ENCODE peak calls at places on chromosomes 16 and 17, in four cellular contexts. W is iris pigment epithelial cell; I is activated T-helper 1 cell treated with anti-CD3 and anti-CD28 coated beads, Interleukin-12 subunit alpha, Interleukin-12 subunit beta, Interleukin-2, Interleukin-4 antibody, amounts not matched to agents 30 ng/mL and 10 ng/mL and 1 ng/mL, durations not matched to agents 14 hours and 24 hours and 36 hours; B is tibial nerve. M is an unnamed sample.
A peak's percentile ranks its signal among the peaks of the same experiment; 100 is the strongest.

GRCh38 chr17:15655162-15655561 is 28.9 kb downstream of the TRIM16 start:
- DNase-seq in W (no peak), I (no peak), B (no peak), M (peak; percentile 69)

GRCh38 chr17:82175166-82175565 is 37.5 kb downstream of the CCDC57 start:
- DNase-seq in W (no peak), I (no peak), B (no peak), M (no peak)

GRCh38 chr17:29855686-29856085 is 74.3 kb downstream of the SSH2 start:
- DNase-seq in B (no peak), I (no peak), W (peak; percentile 81), M (no peak)

GRCh38 chr16:82761236-82761635 is 134.5 kb downstream of the CDH13 start:
- DNase-seq in W (peak; percentile 87), I (no peak), B (peak; percentile 52), M (peak; percentile 77)

GRCh38 chr16:86899757-86900156 is 321.4 kb downstream of the FOXL1 start:
- DNase-seq in I (no peak), W (peak; percentile 70), B (no peak), M (peak; percentile 87)

GRCh38 chr17:79922161-79922569 is 82.9 kb upstream of the CBX4 start:
- DNase-seq in I (no peak), B (no peak), W (no peak), M (no peak)

GRCh38 chr17:81542431-81543338 is 9.5 kb downstream of the FAAP100 start:
- DNase-seq in B (no peak), W (no peak), I (no peak), M (no peak)

GRCh38 chr16:78179666-78180065 is 80.2 kb downstream of the WWOX start:
- DNase-seq in W (no peak), I (no peak), B (no peak), M (no peak)

GRCh38 chr16:66176111-66176510 is 190.4 kb upstream of the CDH5 start:
- DNase-seq in B (no peak), W (no peak), I (no peak), M (no peak)

GRCh38 chr16:71356051-71356740 is 2.3 kb upstream of the CALB2 start:
- DNase-seq in W (no peak), B (no peak), I (no peak), M (no peak)

GRCh38 chr17:47872651-47873161 is 21.7 kb upstream of the SP6 start:
- DNase-seq in I (no peak), W (no peak), B (no peak), M (no peak)

GRCh38 chr16:53678756-53679334 is 24.8 kb downstream of the RPGRIP1L start:
- DNase-seq in I (no peak), B (no peak), W (no peak), M (peak; percentile 52)

GRCh38 chr16:53809088-53809951 is 105.4 kb downstream of the FTO start:
- DNase-seq in W (peak; percentile 97), B (no peak), I (no peak), M (no peak)

GRCh38 chr16:77690416-77690815 is 31.9 kb upstream of the NUDT7 start:
- DNase-seq in W (no peak), I (no peak), B (no peak), M (no peak)

GRCh38 chr16:23784811-23785447 is 30.1 kb downstream of the CHP2 start:
- DNase-seq in I (no peak), W (peak; percentile 45), B (no peak), M (no peak)

GRCh38 chr17:73821665-73822064 is 177.4 kb upstream of the SDK2 start:
- DNase-seq in I (no peak), B (no peak), W (no peak), M (no peak)

GRCh38 chr16:29809850-29810698 is 1.9 kb upstream of the PRRT2 start:
- DNase-seq in B (no peak), I (no peak), W (no peak), M (no peak)

GRCh38 chr17:40516581-40517285 is 15.3 kb upstream of the TNS4 start:
- DNase-seq in I (peak; percentile 78), B (no peak), W (peak; percentile 55), M (no peak)

GRCh38 chr16:27436921-27437650 is 35.1 kb downstream of the IL21R start:
- DNase-seq in I (no peak), B (no peak), W (no peak), M (no peak)

GRCh38 chr16:86229866-86230656 is 280.3 kb upstream of the FOXF1 start:
- DNase-seq in B (no peak), W (no peak), I (no peak), M (no peak)

GRCh38 chr17:82232876-82233785 is 4.3 kb downstream of the SLC16A3 start:
- DNase-seq in B (no peak), I (no peak), W (no peak), M (no peak)

GRCh38 chr16:24381470-24382118 is 125.5 kb downstream of the CACNG3 start:
- DNase-seq in W (no peak), I (no peak), B (no peak), M (no peak)

GRCh38 chr17:76492250-76492988 is 8.8 kb downstream of the RHBDF2 start:
- DNase-seq in W (no peak), B (no peak), I (no peak), M (no peak)

GRCh38 chr17:2850991-2851390 is 54.8 kb downstream of the RAP1GAP2 start:
- DNase-seq in B (no peak), I (no peak), W (no peak), M (no peak)

GRCh38 chr16:53949716-53950410 is 245.9 kb downstream of the FTO start:
- DNase-seq in B (no peak), W (peak; percentile 8), I (no peak), M (no peak)

GRCh38 chr17:26773189-26774188 is 520.4 kb upstream of the WSB1 start:
- DNase-seq in B (no peak), I (no peak), W (no peak), M (no peak)

GRCh38 chr16:23986455-23986854 is 150.7 kb downstream of the PRKCB start:
- DNase-seq in I (no peak), W (no peak), B (no peak), M (no peak)

GRCh38 chr17:32741381-32741780 is 135.5 kb downstream of the MYO1D start:
- DNase-seq in I (no peak), W (no peak), B (no peak), M (no peak)

GRCh38 chr17:21213491-21214014 is 408 bp downstream of the TMEM11 start:
- DNase-seq in W (peak; percentile 35), I (no peak), B (no peak), M (no peak)

GRCh38 chr17:81013642-81014041 is 21.3 kb upstream of the BAIAP2 start:
- DNase-seq in W (no peak), I (no peak), B (no peak), M (no peak)

GRCh38 chr16:1422076-1422475 is 1.5 kb upstream of the UQCC4 start:
- DNase-seq in I (no peak), W (no peak), B (no peak), M (no peak)

GRCh38 chr16:8920676-8921625 is 38.8 kb downstream of the LITAFD start:
- DNase-seq in B (no peak), W (peak; percentile 36), I (no peak), M (no peak)

GRCh38 chr16:86732621-86733297 is 154.4 kb downstream of the FOXL1 start:
- DNase-seq in I (no peak), B (no peak), W (peak; percentile 31), M (peak; percentile 37)

GRCh38 chr16:2428787-2429036 is 535 bp upstream of the CCNF start:
- DNase-seq in I (no peak), W (no peak), B (no peak), M (no peak)

GRCh38 chr17:12977008-12977751 is 40.6 kb downstream of the ELAC2 start:
- DNase-seq in I (no peak), W (no peak), B (no peak), M (no peak)

GRCh38 chr17:75821552-75821951 is 22.7 kb downstream of the UNC13D start:
- DNase-seq in I (no peak), B (no peak), W (no peak), M (no peak)

GRCh38 chr16:88194397-88195020 is 188.2 kb upstream of the ZNF469 start:
- DNase-seq in I (no peak), W (no peak), B (no peak), M (no peak)

GRCh38 chr16:68289202-68289601 is 21.5 kb downstream of the SLC7A6OS start:
- DNase-seq in B (no peak), W (no peak), I (no peak), M (no peak)

GRCh38 chr17:20189322-20189721 is 180.2 kb downstream of the SPECC1 start:
- DNase-seq in W (peak; percentile 25), B (no peak), I (no peak), M (no peak)